ENCODE peak calls at places on chromosomes 13 and 19, in nine cellular contexts. B, G, E, M, J, F, W, X and Q are unnamed samples.

GRCh38 chr13:47168086-47168485 is 271.2 kb upstream of the HTR2A start:
- DNase-seq in J (no peak), X (no peak), F (peak; percentile 69), M (no peak), B (peak; percentile 63), E (no peak), W (no peak), G (no peak), Q (no peak)

GRCh38 chr19:17841810-17842662 is 5.7 kb downstream of the JAK3 start:
- DNase-seq in W (peak; percentile 83), X (no peak), F (peak; percentile 91), G (peak; percentile 97), M (no peak), J (peak; percentile 63), B (peak; percentile 87), E (peak; percentile 85), Q (peak; percentile 95)

GRCh38 chr13:65966991-65967451 is 1263.1 kb downstream of the PCDH9 start:
- DNase-seq in X (no peak), G (peak; percentile 53), E (peak; percentile 5), M (peak; percentile 43), J (no peak), B (peak; percentile 57), W (no peak), F (peak; percentile 65), Q (peak; percentile 17)

GRCh38 chr19:47445527-47445926 is 26.2 kb downstream of the SLC8A2 start:
- DNase-seq in J (no peak), B (no peak), M (no peak), E (no peak), X (no peak), W (no peak), F (no peak), G (no peak), Q (no peak)

GRCh38 chr19:30163663-30164062 is 208.5 kb upstream of the ZNF536 start:
- DNase-seq in X (no peak), G (no peak), E (no peak), M (no peak), W (no peak), J (no peak), F (no peak), B (no peak), Q (no peak)

GRCh38 chr19:39908803-39909202 is 25.6 kb downstream of the FCGBP start:
- DNase-seq in G (no peak), F (no peak), W (no peak), B (no peak), E (no peak), J (no peak), M (no peak), X (no peak), Q (no peak)

GRCh38 chr19:39080431-39080830 is 3.7 kb upstream of the ACP7 start:
- DNase-seq in X (no peak), J (no peak), B (no peak), G (no peak), F (no peak), W (no peak), M (no peak), E (no peak), Q (no peak)

GRCh38 chr19:12163841-12164240 is 945 bp downstream of the ZNF136 start:
- DNase-seq in F (peak; percentile 31), W (no peak), J (no peak), E (peak; percentile 41), G (peak; percentile 24), X (no peak), M (peak; percentile 13), B (peak; percentile 26), Q (peak; percentile 50)

GRCh38 chr19:30044273-30045259 is 102.5 kb downstream of the URI1 start:
- DNase-seq in B (no peak), G (no peak), J (no peak), M (no peak), X (no peak), W (no peak), E (no peak), F (no peak), Q (no peak)

GRCh38 chr13:20428666-20429644 is 96.7 kb downstream of the CRYL1 start:
- DNase-seq in E (peak; percentile 59), W (no peak), M (no peak), B (no peak), J (no peak), X (no peak), G (no peak), F (no peak), Q (no peak)

GRCh38 chr13:91792054-91792453 is 393.6 kb downstream of the GPC5 start:
- DNase-seq in E (no peak), W (no peak), B (no peak), M (no peak), F (no peak), J (no peak), G (no peak), X (no peak), Q (no peak)

GRCh38 chr13:51726446-51727185 is 77.3 kb downstream of the DHRS12 start:
- DNase-seq in B (peak; percentile 54), J (no peak), X (no peak), G (no peak), W (no peak), E (peak; percentile 30), F (peak; percentile 92), M (no peak), Q (peak; percentile 22)

GRCh38 chr19:48405850-48406249 is 12.4 kb downstream of the GRIN2D start:
- DNase-seq in G (no peak), B (no peak), E (peak; percentile 27), J (no peak), M (no peak), W (no peak), F (no peak), X (no peak), Q (no peak)

GRCh38 chr19:48475369-48476068 is 6.3 kb downstream of the CYTH2 start:
- DNase-seq in J (no peak), W (no peak), E (no peak), G (no peak), F (no peak), M (no peak), B (no peak), X (no peak), Q (no peak)

GRCh38 chr19:2888739-2889224 is 11.9 kb upstream of the ZNF57 start:
- DNase-seq in E (no peak), J (no peak), G (no peak), B (no peak), W (no peak), F (no peak), X (no peak), M (peak; percentile 92), Q (no peak)

GRCh38 chr19:1445185-1445931 is 4.6 kb upstream of the APC2 start:
- DNase-seq in M (peak; percentile 65), E (peak; percentile 54), X (peak; percentile 99), G (peak; percentile 82), B (peak; percentile 65), J (peak; percentile 74), W (peak; percentile 92), F (peak; percentile 55), Q (peak; percentile 89)

GRCh38 chr13:99446242-99446641 is 55.0 kb upstream of the TM9SF2 start:
- DNase-seq in G (no peak), E (no peak), W (no peak), J (no peak), X (no peak), B (no peak), F (no peak), M (no peak), Q (no peak)

GRCh38 chr13:27792393-27793218 is at the start of gene GSX1:
- DNase-seq in J (peak; percentile 15), E (peak; percentile 71), F (peak; percentile 77), W (peak; percentile 75), B (peak; percentile 55), X (no peak), G (peak; percentile 96), M (no peak), Q (peak; percentile 75)

GRCh38 chr13:33236021-33236420 is 49.5 kb downstream of the STARD13 start:
- DNase-seq in F (peak; percentile 64), J (no peak), E (peak; percentile 81), M (no peak), B (peak; percentile 91), G (no peak), W (no peak), X (no peak), Q (peak; percentile 72)

GRCh38 chr13:29484796-29485195 is 110.7 kb downstream of the SLC7A1 start:
- DNase-seq in B (no peak), G (no peak), M (no peak), E (no peak), W (no peak), X (no peak), F (no peak), J (no peak), Q (no peak)

GRCh38 chr13:50891206-50891605 is 18.4 kb upstream of the RNASEH2B start:
- DNase-seq in F (no peak), J (no peak), X (no peak), M (no peak), B (no peak), E (no peak), G (no peak), W (no peak), Q (no peak)

GRCh38 chr13:110125157-110125556 is 181.8 kb downstream of the COL4A1 start:
- DNase-seq in M (no peak), B (no peak), G (no peak), X (no peak), E (no peak), J (no peak), W (no peak), F (no peak), Q (no peak)

GRCh38 chr13:50123002-50123401 is 107.8 kb downstream of the KCNRG start:
- DNase-seq in E (no peak), W (no peak), G (no peak), M (no peak), F (no peak), B (no peak), X (no peak), J (no peak), Q (no peak)

GRCh38 chr19:52270266-52270885 is 989 bp downstream of the ZNF766 start:
- DNase-seq in J (peak; percentile 4), E (peak; percentile 15), G (peak; percentile 29), B (peak; percentile 25), W (no peak), X (peak; percentile 16), F (no peak), M (peak; percentile 55), Q (peak; percentile 49)

GRCh38 chr13:75907044-75907443 is 270.9 kb downstream of the LMO7 start:
- DNase-seq in E (no peak), B (no peak), F (no peak), G (no peak), M (no peak), W (no peak), X (no peak), J (no peak), Q (no peak)

GRCh38 chr19:13905634-13906524 is at the start of the genes BRME1 and CC2D1A:
- DNase-seq in W (peak; percentile 98), F (peak; percentile 85), B (peak; percentile 86), G (peak; percentile 95), E (peak; percentile 87), X (peak; percentile 100), M (peak; percentile 84), J (peak; percentile 86), Q (peak; percentile 99)

GRCh38 chr13:27636624-27637288 is 15.1 kb downstream of the POLR1D start:
- DNase-seq in M (no peak), J (no peak), B (no peak), X (no peak), W (no peak), G (no peak), F (no peak), E (no peak), Q (no peak)

GRCh38 chr19:54482889-54483288 is 9.8 kb upstream of the CDC42EP5 start:
- DNase-seq in M (peak; percentile 55), X (no peak), B (no peak), W (no peak), F (no peak), G (no peak), J (no peak), E (no peak), Q (no peak)

GRCh38 chr19:17847538-17848366 is at the start of gene JAK3:
- DNase-seq in J (peak; percentile 52), M (peak; percentile 74), E (no peak), X (peak; percentile 78), G (peak; percentile 94), B (peak; percentile 64), W (peak; percentile 95), F (peak; percentile 87), Q (peak; percentile 92)

GRCh38 chr13:51585696-51586095 is 1.4 kb downstream of the WDFY2 start:
- DNase-seq in W (no peak), G (no peak), X (no peak), M (peak; percentile 19), F (peak; percentile 22), B (peak; percentile 74), E (peak; percentile 52), J (no peak), Q (no peak)

GRCh38 chr13:39461685-39462266 is 141.2 kb downstream of the LHFPL6 start:
- DNase-seq in G (no peak), F (no peak), X (no peak), J (no peak), M (no peak), B (peak; percentile 23), W (no peak), E (no peak), Q (no peak)